ENCODE peak calls at places on chromosomes 6 and 20, in seven cellular contexts. U is esophagus muscularis mucosa; W is fibroblast of mammary gland; H is CD8-positive, alpha-beta T cell; D is uterus; V is cardiac fibroblast; C is neural progenitor cell. G is an unnamed sample.

GRCh38 chr6:161418458-161418945 is 144.6 kb upstream of the AGPAT4 start:
- DNase-seq in U (no peak), W (peak; percentile 93), H (no peak), D (peak; percentile 20), V (peak; percentile 94), C (peak; percentile 82), G (peak; percentile 89)

GRCh38 chr6:48098923-48099322 is 12.1 kb downstream of the PTCHD4 start:
- DNase-seq in U (no peak), W (peak; percentile 55), H (no peak), D (no peak), V (no peak), C (no peak), G (no peak)

GRCh38 chr6:17505767-17506280 is 94.3 kb upstream of the FAM8A1 start:
- DNase-seq in U (peak; percentile 80), W (peak; percentile 15), H (no peak), D (no peak), V (peak; percentile 30), C (no peak), G (peak; percentile 38)

GRCh38 chr20:44040202-44040915 is 125.7 kb downstream of the TOX2 start:
- DNase-seq in U (peak; percentile 78), W (peak; percentile 23), H (no peak), D (no peak), V (no peak), C (no peak), G (no peak)

GRCh38 chr20:46060301-46060881 is 29.4 kb downstream of the NCOA5 start:
- DNase-seq in U (peak; percentile 62), W (no peak), H (no peak), D (no peak), V (peak; percentile 16), C (no peak), G (no peak)

GRCh38 chr6:70396796-70397729 is 16.2 kb upstream of the FAM135A start:
- DNase-seq in U (no peak), W (no peak), H (no peak), D (no peak), V (peak; percentile 74), C (no peak), G (no peak)

GRCh38 chr6:96330884-96331283 is 190.7 kb upstream of the UFL1 start:
- DNase-seq in U (no peak), W (no peak), H (no peak), D (no peak), V (no peak), C (no peak), G (no peak)

GRCh38 chr6:124560836-124561585 is 401.2 kb upstream of the RNF217 start:
- DNase-seq in U (no peak), W (no peak), H (no peak), D (no peak), V (no peak), C (no peak), G (no peak)

GRCh38 chr6:1607557-1608221 is 2.0 kb upstream of the FOXC1 start:
- DNase-seq in U (no peak), W (no peak), H (no peak), D (no peak), V (no peak), C (peak; percentile 88), G (peak; percentile 34)

GRCh38 chr6:88848870-88849269 is 114.5 kb downstream of the RNGTT start:
- DNase-seq in U (no peak), W (no peak), H (no peak), D (no peak), V (no peak), C (no peak), G (no peak)

GRCh38 chr20:22984611-22985010 is 50.5 kb upstream of the SSTR4 start:
- DNase-seq in U (no peak), W (no peak), H (no peak), D (no peak), V (no peak), C (no peak), G (no peak)

GRCh38 chr20:13788167-13788834 is 3.5 kb downstream of the NDUFAF5 start:
- DNase-seq in U (no peak), W (peak; percentile 72), H (no peak), D (peak; percentile 18), V (peak; percentile 71), C (peak; percentile 64), G (peak; percentile 47)
- TF ChIP-seq CTCF in U (peak; percentile 34), W (peak; percentile 64), H (peak; percentile 52), D (peak; percentile 28), V (peak; percentile 69), C (peak; percentile 65), G (peak; percentile 59)

GRCh38 chr6:31660998-31661866 is 654 bp upstream of the C6orf47 start:
- DNase-seq in U (no peak), W (peak; percentile 57), H (no peak), D (no peak), V (peak; percentile 60), C (no peak), G (peak; percentile 69)
- H3K4me3 ChIP-seq in U (peak overlapping the region; percentile 71), W (peak overlapping the region; percentile 89), H (peak overlapping the region; percentile 97), D (peak overlapping the region; percentile 58), V (peak overlapping the region; percentile 88), C (peak overlapping the region; percentile 73), G (peak overlapping the region; percentile 82)

GRCh38 chr20:3247638-3248037 is 8.6 kb upstream of the SLC4A11 start:
- DNase-seq in U (no peak), W (no peak), H (no peak), D (no peak), V (no peak), C (no peak), G (peak; percentile 29)

GRCh38 chr20:3250091-3250504 is 11.1 kb upstream of the SLC4A11 start:
- DNase-seq in U (no peak), W (no peak), H (no peak), D (no peak), V (peak; percentile 24), C (peak; percentile 67), G (no peak)

GRCh38 chr20:3248993-3249347 is 10.0 kb upstream of the SLC4A11 start:
- DNase-seq in U (no peak), W (no peak), H (no peak), D (no peak), V (no peak), C (no peak), G (no peak)

GRCh38 chr20:3246682-3247081 is 7.7 kb upstream of the SLC4A11 start:
- DNase-seq in U (no peak), W (no peak), H (no peak), D (no peak), V (no peak), C (no peak), G (no peak)

DNA sequence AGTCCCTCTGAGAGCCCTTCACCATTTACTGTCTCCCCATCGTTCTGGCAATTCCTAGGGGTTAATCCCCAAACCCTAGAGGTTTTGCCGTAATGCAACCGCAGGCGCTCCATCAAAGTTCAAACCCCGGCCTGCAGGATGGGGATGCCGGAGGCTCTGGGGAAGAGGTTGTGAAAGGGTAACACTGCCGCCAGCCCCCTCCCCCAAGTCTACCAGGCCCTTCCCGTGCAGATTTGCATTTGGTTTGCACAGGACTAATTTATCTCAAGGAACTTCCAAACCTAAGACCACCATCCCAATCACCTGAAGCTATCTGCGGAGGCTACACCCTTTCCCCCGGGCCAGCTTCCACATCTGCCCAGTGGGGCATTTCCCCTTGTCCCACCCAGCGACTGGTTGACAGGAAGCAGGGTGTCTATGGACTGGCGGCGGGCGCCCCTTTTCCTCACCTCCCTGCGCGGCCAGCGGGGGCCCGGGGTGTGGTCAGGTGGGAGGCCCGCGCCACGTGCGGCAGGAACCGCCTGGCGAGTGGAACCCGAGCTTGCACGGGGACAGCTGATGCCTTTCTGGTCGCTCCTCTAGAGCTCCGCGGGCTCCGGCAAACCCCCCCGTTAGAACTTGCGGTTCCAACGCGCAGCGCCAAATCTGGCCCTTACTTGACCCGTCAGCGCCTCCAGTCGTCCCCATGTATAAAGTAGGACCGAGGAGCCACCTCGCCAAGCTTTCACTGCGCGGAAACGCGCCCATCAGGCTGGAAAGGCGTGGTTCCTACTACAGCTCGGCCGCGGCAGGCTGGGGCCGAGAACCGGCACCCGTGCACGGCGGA is 9.4 kb upstream of the SLC4A11 start:
- DNase-seq in U (no peak), W (peak; percentile 44), H (no peak), D (no peak), V (peak; percentile 36), C (peak; percentile 83), G (peak; percentile 59)
- TF ChIP-seq CTCF in U (no peak), W (no peak), H (no peak), D (no peak), V (no peak), C (peak; percentile 28), G (no peak)

GRCh38 chr6:111254779-111255166 is 167.5 kb downstream of the SLC16A10 start:
- DNase-seq in U (no peak), W (no peak), H (no peak), D (no peak), V (no peak), C (no peak), G (no peak)
- H3K4me3 ChIP-seq in U (no peak overlapping the region), W (no peak overlapping the region), H (no peak overlapping the region), D (no peak overlapping the region), V (no peak overlapping the region), C (no peak overlapping the region), G (no peak overlapping the region)